ENCODE peak calls at places on chromosomes 12 and 14, in eight cellular contexts. E is colonic mucosa, A is fibroblast of lung, B is Peyer's patch, Y is left lung, H is right lobe of liver, D is A549, G is stomach. L is an unnamed sample.
A peak's percentile ranks its signal among the peaks of the same experiment; 100 is the strongest.

GRCh38 chr14:74963705-74964271 is 8.4 kb upstream of the PGF start:
- DNase-seq in Y (no peak), A (peak; percentile 71), D (no peak), H (no peak), E (no peak), G (no peak), B (no peak), L (peak; percentile 65)

GRCh38 chr14:35140718-35141581 is 18.6 kb downstream of the PRORP start:
- DNase-seq in D (no peak), H (no peak), B (no peak), G (no peak), A (peak; percentile 62), Y (no peak), E (no peak), L (no peak)

GRCh38 chr14:100982764-100983163 is 79.2 kb upstream of the RTL1 start:
- DNase-seq in A (no peak), G (no peak), H (no peak), Y (no peak), E (no peak), D (no peak), B (no peak), L (no peak)

GRCh38 chr14:37179896-37180502 is 7.6 kb upstream of the SLC25A21 start:
- DNase-seq in Y (no peak), A (no peak), E (no peak), D (no peak), B (no peak), H (no peak), G (no peak), L (no peak)

GRCh38 chr12:127270193-127270592 is 996.8 kb upstream of the TMEM132C start:
- DNase-seq in E (no peak), D (no peak), H (no peak), G (no peak), B (no peak), Y (no peak), A (peak; percentile 14), L (peak; percentile 65)

GRCh38 chr12:111411187-111411764 is 5.6 kb downstream of the SH2B3 start:
- DNase-seq in A (no peak), Y (no peak), D (no peak), B (no peak), H (no peak), G (no peak), E (no peak), L (no peak)

GRCh38 chr14:77186911-77187648 is 5.5 kb downstream of the TMEM63C start:
- DNase-seq in D (no peak), E (no peak), H (no peak), A (no peak), G (peak; percentile 47), B (no peak), Y (peak; percentile 36), L (no peak)

GRCh38 chr14:106044515-106044914 is 518.1 kb downstream of the TMEM121 start:
- DNase-seq in B (no peak), D (no peak), E (no peak), G (no peak), Y (no peak), H (no peak), A (no peak), L (no peak)

GRCh38 chr14:64444140-64444539 is 21.2 kb upstream of the AKAP5 start:
- DNase-seq in Y (no peak), B (peak; percentile 51), D (no peak), G (no peak), E (no peak), A (no peak), H (no peak), L (no peak)

GRCh38 chr14:99758121-99758871 is 34.9 kb upstream of the EML1 start:
- DNase-seq in G (no peak), Y (peak; percentile 33), E (no peak), A (peak; percentile 93), D (no peak), H (no peak), B (no peak), L (peak; percentile 92)

GRCh38 chr12:66188584-66189475 is at the start of gene IRAK3:
- DNase-seq in G (peak; percentile 86), H (peak; percentile 84), B (peak; percentile 57), D (no peak), A (peak; percentile 72), E (peak; percentile 70), Y (peak; percentile 92), L (no peak)

GRCh38 chr12:102512523-102512922 is 32.2 kb upstream of the IGF1 start:
- DNase-seq in Y (no peak), H (no peak), D (no peak), E (no peak), A (no peak), B (no peak), G (no peak), L (no peak)

GRCh38 chr12:91264178-91264577 is 81.6 kb upstream of the DCN start:
- DNase-seq in E (no peak), A (peak; percentile 12), H (no peak), B (no peak), G (no peak), Y (no peak), D (no peak), L (no peak)

GRCh38 chr14:76056128-76056527 is 70.6 kb downstream of the IFT43 start:
- DNase-seq in H (no peak), Y (no peak), B (no peak), A (peak; percentile 6), E (no peak), D (peak; percentile 20), G (no peak), L (no peak)

GRCh38 chr12:57096099-57096572 is 7.2 kb downstream of the NAB2 start:
- DNase-seq in H (no peak), G (no peak), A (no peak), E (no peak), D (no peak), B (no peak), Y (no peak), L (peak; percentile 96)

GRCh38 chr12:109160873-109161272 is 44.5 kb downstream of the ACACB start:
- DNase-seq in D (no peak), B (no peak), Y (no peak), A (no peak), H (no peak), G (no peak), E (no peak), L (no peak)

GRCh38 chr12:91353266-91353665 is 170.6 kb upstream of the DCN start:
- DNase-seq in B (no peak), H (no peak), Y (no peak), D (no peak), G (no peak), A (no peak), E (no peak), L (no peak)

GRCh38 chr14:103584326-103584915 is 21.7 kb downstream of the COA8 start:
- DNase-seq in D (no peak), Y (no peak), B (no peak), A (no peak), E (no peak), G (no peak), H (no peak), L (no peak)
- H3K27ac ChIP-seq in D (no peak overlapping the region), Y (no peak overlapping the region), B (no peak overlapping the region), A (no peak overlapping the region), E (no peak overlapping the region), G (no peak overlapping the region), H (no peak overlapping the region), L (no peak overlapping the region)

GRCh38 chr14:52473557-52473956 is 78.7 kb downstream of the TXNDC16 start:
- DNase-seq in D (no peak), B (no peak), H (no peak), E (no peak), Y (no peak), G (no peak), A (peak; percentile 71), L (no peak)
- TF ChIP-seq CTCF in D (peak; percentile 67), B (no peak), H (peak; percentile 53), E (peak; percentile 32), Y (peak; percentile 31), G (peak; percentile 33), A (no peak), L (peak; percentile 81)

GRCh38 chr14:24710403-24711063 is 76.5 kb upstream of the GZMB start:
- DNase-seq in B (peak; percentile 45), Y (peak; percentile 41), H (peak; percentile 29), G (peak; percentile 52), A (peak; percentile 69), D (peak; percentile 26), E (peak; percentile 59), L (no peak)
- H3K4me3 ChIP-seq in B (no peak overlapping the region), Y (no peak overlapping the region), H (no peak overlapping the region), G (no peak overlapping the region), A (no peak overlapping the region), D (no peak overlapping the region), E (no peak overlapping the region), L (no peak overlapping the region)

GRCh38 chr14:102593841-102594170 is 1.4 kb downstream of the RCOR1 start:
- DNase-seq in A (peak; percentile 32), B (no peak), H (no peak), D (no peak), G (no peak), Y (no peak), E (no peak), L (no peak)
- H3K27ac ChIP-seq in A (peak overlapping the region; percentile 56), B (peak overlapping the region; percentile 100), H (peak overlapping the region; percentile 96), D (peak overlapping the region; percentile 91), G (peak overlapping the region; percentile 99), Y (peak overlapping the region; percentile 94), E (peak overlapping the region; percentile 89), L (peak overlapping the region; percentile 92)

GRCh38 chr14:31510222-31510621 is 22.4 kb upstream of the GPR33 start:
- DNase-seq in A (peak; percentile 37), G (no peak), E (no peak), Y (no peak), B (no peak), D (peak; percentile 33), H (no peak), L (no peak)
- TF ChIP-seq CTCF in A (peak; percentile 29), G (peak; percentile 66), E (peak; percentile 66), Y (peak; percentile 60), B (peak; percentile 38), D (peak; percentile 77), H (peak; percentile 69), L (peak; percentile 89)

GRCh38 chr12:103571286-103571685 is 15.8 kb upstream of the STAB2 start:
- DNase-seq in H (peak; percentile 26), B (no peak), A (no peak), G (peak; percentile 51), E (peak; percentile 40), D (no peak), Y (no peak), L (no peak)
- H3K4me3 ChIP-seq in H (no peak overlapping the region), B (no peak overlapping the region), A (no peak overlapping the region), G (no peak overlapping the region), E (no peak overlapping the region), D (no peak overlapping the region), Y (no peak overlapping the region), L (no peak overlapping the region)

DNA sequence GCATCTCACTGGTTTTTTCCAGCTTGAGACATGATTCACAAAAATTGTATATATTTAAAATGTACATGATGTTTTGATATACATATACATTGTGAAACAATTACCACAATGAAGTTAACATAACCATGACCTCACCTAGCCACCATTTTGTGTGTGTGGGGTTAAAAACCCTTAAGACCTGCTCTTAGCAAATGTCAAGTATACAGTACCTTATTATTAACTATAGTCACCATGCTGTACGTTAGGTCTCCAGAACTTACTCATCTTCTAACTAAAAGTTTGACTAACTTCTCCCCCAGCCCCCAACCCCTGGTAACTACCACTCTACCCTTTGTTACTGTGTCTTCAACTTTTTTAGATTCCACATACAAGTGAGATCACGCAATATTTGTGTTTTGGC is 52.6 kb downstream of the EIF2S3B start:
- DNase-seq in B (no peak), Y (no peak), H (no peak), D (no peak), E (no peak), A (no peak), G (no peak), L (no peak)
- H3K27ac ChIP-seq in B (no peak overlapping the region), Y (no peak overlapping the region), H (no peak overlapping the region), D (no peak overlapping the region), E (no peak overlapping the region), A (no peak overlapping the region), G (no peak overlapping the region), L (no peak overlapping the region)

GRCh38 chr12:69359531-69360347 is at the start of gene YEATS4:
- DNase-seq in E (peak; percentile 94), D (peak; percentile 95), B (peak; percentile 82), G (peak; percentile 93), Y (peak; percentile 89), A (peak; percentile 84), H (peak; percentile 91), L (peak; percentile 78)
- TF ChIP-seq CTCF in E (no peak), D (no peak), B (no peak), G (no peak), Y (no peak), A (no peak), H (no peak), L (no peak)

L was measured in RWPE2.